ENCODE peak calls at places on chromosomes 11 and 22, in nine cellular contexts. F, R, T, H, D, N, Q, J and U are unnamed samples.

GRCh38 chr11:2798951-2799761 is 86.4 kb downstream of the CDKN1C start:
- DNase-seq in R (no peak), D (no peak), Q (no peak), J (peak; percentile 1), T (peak; percentile 37), F (no peak), H (no peak), N (no peak), U (peak; percentile 6)

GRCh38 chr11:14529933-14530332 is 9.7 kb upstream of the PSMA1 start:
- DNase-seq in D (no peak), H (no peak), J (no peak), T (no peak), Q (no peak), F (peak; percentile 21), R (no peak), N (no peak), U (no peak)

GRCh38 chr22:19942886-19943664 is 1.5 kb upstream of the TXNRD2 start:
- DNase-seq in T (no peak), Q (no peak), F (peak; percentile 92), J (peak; percentile 45), H (no peak), D (no peak), R (no peak), N (peak; percentile 90), U (no peak)

GRCh38 chr22:44030702-44031082 is 6.6 kb downstream of the PARVB start:
- DNase-seq in R (no peak), F (no peak), J (no peak), N (no peak), D (no peak), H (no peak), Q (no peak), T (no peak), U (no peak)

GRCh38 chr22:23925020-23925606 is 30.9 kb downstream of the MIF start:
- DNase-seq in Q (no peak), R (no peak), J (no peak), N (no peak), T (no peak), F (no peak), D (no peak), H (no peak), U (no peak)

GRCh38 chr11:61949169-61950034 is 749 bp upstream of the BEST1 start:
- DNase-seq in T (peak; percentile 84), H (no peak), F (peak; percentile 96), D (no peak), N (peak; percentile 91), J (peak; percentile 63), R (peak; percentile 40), Q (no peak), U (peak; percentile 70)

GRCh38 chr22:50197000-50197800 is 3.6 kb upstream of the SELENOO start:
- DNase-seq in H (no peak), D (no peak), Q (no peak), N (no peak), J (no peak), R (no peak), F (no peak), T (no peak), U (no peak)

GRCh38 chr11:124644426-124645280 is 22.0 kb downstream of the TBRG1 start:
- DNase-seq in D (peak; percentile 61), T (peak; percentile 86), Q (peak; percentile 56), N (peak; percentile 74), H (no peak), F (peak; percentile 87), J (no peak), R (peak; percentile 59), U (peak; percentile 34)

GRCh38 chr22:45740236-45740635 is 68.6 kb downstream of the ATXN10 start:
- DNase-seq in D (no peak), R (no peak), N (no peak), Q (no peak), F (no peak), H (no peak), J (no peak), T (no peak), U (no peak)

GRCh38 chr22:49735411-49736311 is 92.0 kb downstream of the BRD1 start:
- DNase-seq in Q (peak; percentile 54), H (no peak), N (no peak), D (no peak), R (peak; percentile 90), T (peak; percentile 91), J (no peak), F (peak; percentile 17), U (no peak)

GRCh38 chr22:32695451-32695891 is 106.0 kb upstream of the TIMP3 start:
- DNase-seq in T (no peak), D (no peak), J (no peak), Q (no peak), R (no peak), H (no peak), F (peak; percentile 97), N (peak; percentile 98), U (no peak)

GRCh38 chr11:45725121-45725520 is 59.7 kb upstream of the CHST1 start:
- DNase-seq in N (no peak), J (no peak), Q (no peak), H (no peak), D (no peak), F (no peak), T (no peak), R (no peak), U (no peak)

GRCh38 chr11:111941963-111942362 is 4.8 kb downstream of the DIXDC1 start:
- DNase-seq in D (no peak), T (no peak), H (no peak), R (no peak), Q (no peak), F (peak; percentile 45), J (peak; percentile 79), N (no peak), U (peak; percentile 51)

GRCh38 chr11:96324912-96325311 is 18.1 kb downstream of the MAML2 start:
- DNase-seq in T (no peak), F (peak; percentile 83), Q (no peak), H (no peak), J (no peak), N (peak; percentile 64), R (no peak), D (no peak), U (no peak)

GRCh38 chr11:45669956-45670355 is 4.5 kb upstream of the CHST1 start:
- DNase-seq in D (no peak), H (no peak), Q (no peak), T (no peak), R (no peak), N (no peak), J (no peak), F (no peak), U (no peak)

GRCh38 chr22:49655168-49655812 is 172.4 kb downstream of the BRD1 start:
- DNase-seq in Q (no peak), N (no peak), T (no peak), D (no peak), R (no peak), F (no peak), H (no peak), J (no peak), U (no peak)

GRCh38 chr11:130037881-130038601 is 31.7 kb upstream of the APLP2 start:
- DNase-seq in Q (no peak), T (peak; percentile 55), F (peak; percentile 37), H (no peak), N (peak; percentile 34), D (no peak), R (no peak), J (no peak), U (no peak)

GRCh38 chr22:32059426-32059825 is 16.4 kb downstream of the SLC5A1 start:
- DNase-seq in H (no peak), Q (no peak), D (no peak), J (no peak), T (no peak), F (no peak), N (no peak), R (no peak), U (no peak)

GRCh38 chr22:50587407-50587806 is 4.8 kb upstream of the CHKB start:
- DNase-seq in H (no peak), F (no peak), N (no peak), T (no peak), R (no peak), J (no peak), Q (no peak), D (no peak), U (no peak)

GRCh38 chr11:126282361-126282741 is 542 bp upstream of the TIRAP start:
- DNase-seq in D (peak; percentile 42), Q (peak; percentile 42), T (peak; percentile 79), N (peak; percentile 44), J (peak; percentile 20), H (peak; percentile 34), R (peak; percentile 49), F (peak; percentile 72), U (peak; percentile 62)

GRCh38 chr11:95886462-95886861 is 37.4 kb downstream of the MTMR2 start:
- DNase-seq in H (no peak), J (no peak), Q (no peak), F (no peak), N (no peak), D (no peak), R (no peak), T (no peak), U (no peak)

GRCh38 chr22:48090332-48090672 is 1327.9 kb downstream of the TBC1D22A start:
- DNase-seq in J (no peak), H (no peak), Q (no peak), D (no peak), T (no peak), N (no peak), F (no peak), R (no peak), U (no peak)

GRCh38 chr11:61749607-61750217 is 2.7 kb upstream of the MYRF start:
- DNase-seq in F (no peak), D (no peak), R (peak; percentile 60), H (no peak), N (peak; percentile 15), Q (no peak), T (peak; percentile 67), J (no peak), U (no peak)

GRCh38 chr22:42719133-42719532 is 1.5 kb downstream of the A4GALT start:
- DNase-seq in N (no peak), J (no peak), H (no peak), R (no peak), D (no peak), Q (no peak), T (peak; percentile 48), F (peak; percentile 44), U (no peak)
- TF ChIP-seq CTCF in N (no peak), J (no peak), H (no peak), R (no peak), D (no peak), Q (no peak), T (peak; percentile 25), F (no peak), U (peak; percentile 49)

GRCh38 chr11:64654958-64655541 is 64.0 kb downstream of the SLC22A12 start:
- DNase-seq in N (no peak), H (no peak), J (no peak), D (peak; percentile 61), Q (no peak), T (no peak), R (no peak), F (no peak), U (no peak)
- TF ChIP-seq CTCF in N (no peak), H (no peak), J (no peak), D (no peak), Q (no peak), T (no peak), R (no peak), F (no peak), U (no peak)

GRCh38 chr22:26672590-26673468 is 15.4 kb downstream of the MIAT start:
- DNase-seq in H (peak; percentile 92), Q (peak; percentile 79), N (peak; percentile 92), R (peak; percentile 87), T (peak; percentile 96), D (peak; percentile 91), J (peak; percentile 82), F (peak; percentile 95), U (peak; percentile 91)
- TF ChIP-seq CTCF in H (peak; percentile 51), Q (peak; percentile 60), N (peak; percentile 44), R (peak; percentile 31), T (peak; percentile 75), D (peak; percentile 14), J (peak; percentile 59), F (peak; percentile 59), U (peak; percentile 71)

GRCh38 chr11:12528487-12528886 is 145.7 kb upstream of the TEAD1 start:
- DNase-seq in J (no peak), H (no peak), N (peak; percentile 55), F (no peak), T (no peak), R (no peak), D (no peak), Q (no peak), U (no peak)
- TF ChIP-seq CTCF in J (no peak), H (no peak), N (no peak), F (no peak), T (no peak), R (no peak), D (no peak), Q (no peak), U (no peak)